ENCODE peak calls at places on chromosomes 1 and 21, in four cellular contexts. One of them, this sample, is unnamed.

GRCh38 chr1:3257788-3258187 is 188.8 kb downstream of the PRDM16 start:
- DNase-seq in Panc1: no peak
- DNase-seq in HCT116: no peak
- DNase-seq in H1: no peak
- DNase-seq in this sample: no peak

GRCh38 chr21:32712043-32712442 is 15.8 kb downstream of the SYNJ1 start:
- DNase-seq in H1: no peak
- DNase-seq in Panc1: no peak
- DNase-seq in HCT116: no peak
- DNase-seq in this sample: no peak

GRCh38 chr1:22889213-22889827 is 83.3 kb downstream of the LACTBL1 start:
- DNase-seq in H1: no peak
- DNase-seq in HCT116: peak; percentile 28
- DNase-seq in Panc1: peak; percentile 53
- DNase-seq in this sample: peak; percentile 75

GRCh38 chr21:42157606-42158310 is 61.2 kb upstream of the ABCG1 start:
- DNase-seq in Panc1: no peak
- DNase-seq in HCT116: no peak
- DNase-seq in H1: no peak
- DNase-seq in this sample: no peak

GRCh38 chr1:240101306-240101705 is 9.6 kb downstream of the FMN2 start:
- DNase-seq in Panc1: no peak
- DNase-seq in H1: no peak
- DNase-seq in HCT116: no peak
- DNase-seq in this sample: no peak

GRCh38 chr1:15797614-15798390 is 9.6 kb downstream of the UQCRHL start:
- DNase-seq in HCT116: no peak
- DNase-seq in H1: no peak
- DNase-seq in Panc1: no peak
- DNase-seq in this sample: no peak

GRCh38 chr21:16079830-16080229 is 350.0 kb downstream of the USP25 start:
- DNase-seq in HCT116: no peak
- DNase-seq in H1: no peak
- DNase-seq in Panc1: no peak
- DNase-seq in this sample: no peak

GRCh38 chr1:64983110-64983509 is 16.8 kb upstream of the JAK1 start:
- DNase-seq in Panc1: no peak
- DNase-seq in HCT116: no peak
- DNase-seq in H1: no peak
- DNase-seq in this sample: peak; percentile 61

GRCh38 chr1:168386492-168386891 is 105.8 kb downstream of the TBX19 start:
- DNase-seq in Panc1: no peak
- DNase-seq in HCT116: no peak
- DNase-seq in H1: no peak
- DNase-seq in this sample: no peak

GRCh38 chr21:29133241-29133640 is 2.8 kb downstream of the MAP3K7CL start:
- DNase-seq in HCT116: no peak
- DNase-seq in Panc1: no peak
- DNase-seq in H1: no peak
- DNase-seq in this sample: no peak

GRCh38 chr1:208988811-208989222 is 594.7 kb upstream of the CAMK1G start:
- DNase-seq in HCT116: no peak
- DNase-seq in H1: no peak
- DNase-seq in Panc1: no peak
- DNase-seq in this sample: peak; percentile 35

GRCh38 chr1:19384113-19384512 is 72.0 kb downstream of the SLC66A1 start:
- DNase-seq in H1: no peak
- DNase-seq in Panc1: no peak
- DNase-seq in HCT116: no peak
- DNase-seq in this sample: peak; percentile 75

GRCh38 chr21:31340499-31340898 is 3.6 kb downstream of the TIAM1 start:
- DNase-seq in H1: no peak
- DNase-seq in Panc1: no peak
- DNase-seq in HCT116: no peak
- DNase-seq in this sample: no peak

GRCh38 chr1:208737922-208738321 is 493.7 kb upstream of the PLXNA2 start:
- DNase-seq in Panc1: no peak
- DNase-seq in H1: no peak
- DNase-seq in HCT116: no peak
- DNase-seq in this sample: no peak

GRCh38 chr1:208234721-208235120 is 9.5 kb downstream of the PLXNA2 start:
- DNase-seq in H1: no peak
- DNase-seq in Panc1: no peak
- DNase-seq in HCT116: no peak
- DNase-seq in this sample: no peak

GRCh38 chr21:15289896-15290841 is 225.4 kb upstream of the NRIP1 start:
- DNase-seq in HCT116: no peak
- DNase-seq in Panc1: no peak
- DNase-seq in H1: peak; percentile 72
- DNase-seq in this sample: peak; percentile 58

GRCh38 chr1:41582004-41582325 is 97.5 kb upstream of the EDN2 start:
- DNase-seq in H1: no peak
- DNase-seq in HCT116: no peak
- DNase-seq in Panc1: no peak
- DNase-seq in this sample: no peak

GRCh38 chr1:200342511-200343400 is 67.1 kb downstream of the ZNF281 start:
- DNase-seq in HCT116: no peak
- DNase-seq in H1: no peak
- DNase-seq in Panc1: no peak
- DNase-seq in this sample: no peak

GRCh38 chr1:159015440-159015909 is 5.8 kb downstream of the IFI16 start:
- DNase-seq in HCT116: no peak
- DNase-seq in H1: no peak
- DNase-seq in Panc1: no peak
- DNase-seq in this sample: no peak

GRCh38 chr1:209688746-209689234 is 13.6 kb downstream of the G0S2 start:
- DNase-seq in HCT116: no peak
- DNase-seq in H1: no peak
- DNase-seq in Panc1: no peak
- DNase-seq in this sample: no peak

GRCh38 chr1:45299981-45300668 is 26.6 kb upstream of the HPDL start:
- DNase-seq in Panc1: peak; percentile 65
- DNase-seq in HCT116: peak; percentile 51
- DNase-seq in H1: peak; percentile 46
- DNase-seq in this sample: peak; percentile 66

GRCh38 chr1:62177621-62178020 is 17.0 kb upstream of the L1TD1 start:
- DNase-seq in H1: no peak
- DNase-seq in HCT116: no peak
- DNase-seq in Panc1: no peak
- DNase-seq in this sample: no peak

GRCh38 chr1:62180649-62181048 is 14.0 kb upstream of the L1TD1 start:
- DNase-seq in H1: no peak
- DNase-seq in HCT116: no peak
- DNase-seq in Panc1: no peak
- DNase-seq in this sample: no peak

GRCh38 chr1:62176597-62177312 is 17.9 kb upstream of the L1TD1 start:
- DNase-seq in H1: no peak
- DNase-seq in HCT116: no peak
- DNase-seq in Panc1: no peak
- DNase-seq in this sample: no peak

GRCh38 chr1:62178372-62178771 is 16.3 kb upstream of the L1TD1 start:
- DNase-seq in HCT116: no peak
- DNase-seq in H1: no peak
- DNase-seq in Panc1: no peak
- DNase-seq in this sample: no peak

DNA sequence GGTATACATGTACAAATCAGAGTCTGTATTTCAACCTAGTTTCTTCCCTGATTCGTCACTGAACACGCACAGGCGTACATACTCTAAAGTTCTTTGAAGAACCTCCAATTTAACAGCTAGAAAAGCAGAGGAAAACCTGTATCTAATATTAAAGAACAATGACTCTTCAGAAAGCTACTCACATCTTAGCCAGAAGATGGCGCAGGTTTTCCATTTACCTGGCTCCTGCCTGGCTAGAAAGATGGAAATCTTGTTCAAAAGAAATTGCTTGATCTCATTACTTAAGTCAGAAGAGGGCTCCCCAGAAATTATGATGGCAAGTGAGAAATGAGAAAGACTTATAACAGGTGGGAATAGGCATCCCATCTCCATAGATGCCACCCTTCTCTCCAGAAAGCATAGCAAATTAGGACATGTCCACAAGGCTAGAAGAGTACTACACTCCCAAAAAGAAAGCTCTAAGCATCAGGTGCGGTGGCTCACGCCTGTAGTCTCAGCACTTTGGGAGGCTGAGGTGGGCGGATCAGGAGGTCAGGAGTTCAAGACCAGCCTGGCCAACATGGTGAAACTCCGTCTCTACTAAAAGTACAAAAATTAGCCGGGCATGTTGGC is 19.0 kb upstream of the L1TD1 start:
- DNase-seq in H1: peak; percentile 71
- DNase-seq in Panc1: peak; percentile 25
- DNase-seq in HCT116: peak; percentile 26
- DNase-seq in this sample: peak; percentile 51
- TF ChIP-seq SIN3A in H1: no peak
- TF ChIP-seq SIN3A in Panc1: no peak
- TF ChIP-seq SIN3A in HCT116: no peak
- TF ChIP-seq SIN3A in this sample: no peak

GRCh38 chr21:34802180-34802899 is 133.5 kb downstream of the CLIC6 start:
- DNase-seq in Panc1: no peak
- DNase-seq in H1: no peak
- DNase-seq in HCT116: no peak
- DNase-seq in this sample: no peak
- TF ChIP-seq SIN3A in Panc1: no peak
- TF ChIP-seq SIN3A in H1: no peak
- TF ChIP-seq SIN3A in HCT116: no peak
- TF ChIP-seq SIN3A in this sample: no peak

GRCh38 chr1:183952101-183952500 is 85.4 kb downstream of the COLGALT2 start:
- DNase-seq in Panc1: no peak
- DNase-seq in HCT116: no peak
- DNase-seq in H1: no peak
- DNase-seq in this sample: no peak
- TF ChIP-seq SIN3A in Panc1: no peak
- TF ChIP-seq SIN3A in HCT116: no peak
- TF ChIP-seq SIN3A in H1: no peak
- TF ChIP-seq SIN3A in this sample: no peak

DNA sequence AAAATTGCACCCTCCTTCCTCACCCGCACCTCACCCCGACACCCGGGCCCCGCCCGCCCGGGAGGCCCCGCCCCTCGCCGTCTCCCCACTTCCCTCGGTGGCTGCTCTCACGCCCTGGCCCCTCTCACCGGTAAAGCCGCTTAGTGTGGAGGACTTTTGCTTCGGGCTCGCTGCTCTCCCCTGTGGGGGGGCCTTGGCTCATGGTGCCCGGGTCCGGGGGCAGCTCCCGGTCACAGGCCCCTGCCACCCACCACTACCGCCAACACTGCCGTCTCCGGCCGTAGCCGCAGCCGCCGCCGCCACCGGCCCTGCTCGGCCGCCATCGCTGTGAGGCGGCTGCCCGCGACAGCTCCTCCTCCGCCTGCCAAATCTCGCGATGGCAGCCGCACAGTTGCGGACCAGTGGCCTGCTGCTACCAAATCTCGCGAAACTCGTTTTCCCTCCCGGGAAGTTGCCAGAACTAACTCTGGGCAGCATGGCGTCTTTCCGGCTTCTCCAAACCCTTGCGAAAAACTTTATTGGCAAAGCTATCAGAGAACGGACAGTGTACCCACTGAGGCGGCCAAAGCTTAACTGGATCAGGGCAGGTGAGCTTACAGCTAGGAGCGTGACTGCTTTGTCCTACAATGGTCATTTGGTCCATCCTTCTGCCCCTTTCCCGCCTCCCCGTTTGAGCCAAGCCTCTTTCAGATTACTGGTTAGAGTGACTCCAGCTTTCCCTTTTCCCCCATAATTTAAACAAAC is at the start of gene SMG5:
- DNase-seq in HCT116: peak; percentile 98
- DNase-seq in H1: peak; percentile 94
- DNase-seq in Panc1: peak; percentile 90
- DNase-seq in this sample: peak; percentile 96
- TF ChIP-seq SIN3A in HCT116: peak; percentile 87
- TF ChIP-seq SIN3A in H1: peak; percentile 97
- TF ChIP-seq SIN3A in Panc1: peak; percentile 93
- TF ChIP-seq SIN3A in this sample: peak; percentile 99

DNA sequence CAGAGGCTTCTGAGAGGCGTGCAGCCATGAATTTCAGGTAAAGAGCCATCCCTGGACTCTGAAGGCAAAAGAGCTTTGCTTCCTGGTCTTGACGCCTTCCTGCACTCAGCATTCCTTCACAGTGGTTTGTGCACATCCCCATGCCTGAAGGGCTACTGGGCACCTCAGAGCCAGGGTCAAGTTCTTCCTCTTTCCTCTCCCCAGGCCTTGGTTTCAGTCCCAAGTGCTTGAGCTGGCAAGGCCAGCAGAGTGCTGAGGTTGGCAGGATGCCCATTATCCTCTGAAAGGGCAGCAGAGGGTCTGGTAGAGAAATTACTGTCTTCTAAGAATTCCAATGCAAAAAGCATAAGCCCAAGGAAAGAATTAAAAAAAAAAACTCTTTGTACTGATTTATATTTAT is 1064.9 kb downstream of the TTLL7 start:
- DNase-seq in Panc1: no peak
- DNase-seq in H1: no peak
- DNase-seq in HCT116: no peak
- DNase-seq in this sample: peak; percentile 7
- TF ChIP-seq SIN3A in Panc1: no peak
- TF ChIP-seq SIN3A in H1: no peak
- TF ChIP-seq SIN3A in HCT116: no peak
- TF ChIP-seq SIN3A in this sample: no peak

GRCh38 chr1:12539705-12540579 is 78.1 kb downstream of the DHRS3 start:
- DNase-seq in H1: peak; percentile 74
- DNase-seq in Panc1: no peak
- DNase-seq in HCT116: peak; percentile 83
- DNase-seq in this sample: no peak
- TF ChIP-seq SIN3A in H1: no peak
- TF ChIP-seq SIN3A in Panc1: no peak
- TF ChIP-seq SIN3A in HCT116: no peak
- TF ChIP-seq SIN3A in this sample: no peak

GRCh38 chr1:192951961-192952460 is 107.1 kb downstream of the UCHL5 start:
- DNase-seq in H1: no peak
- DNase-seq in Panc1: peak; percentile 35
- DNase-seq in HCT116: no peak
- DNase-seq in this sample: no peak
- TF ChIP-seq SIN3A in H1: no peak
- TF ChIP-seq SIN3A in Panc1: no peak
- TF ChIP-seq SIN3A in HCT116: no peak
- TF ChIP-seq SIN3A in this sample: no peak

GRCh38 chr1:196723325-196724185 is 51.1 kb upstream of the CFHR3 start:
- DNase-seq in H1: peak; percentile 81
- DNase-seq in HCT116: peak; percentile 64
- DNase-seq in Panc1: peak; percentile 36
- DNase-seq in this sample: peak; percentile 12
- TF ChIP-seq SIN3A in H1: no peak
- TF ChIP-seq SIN3A in HCT116: no peak
- TF ChIP-seq SIN3A in Panc1: no peak
- TF ChIP-seq SIN3A in this sample: no peak

GRCh38 chr1:60283690-60284089 is 210.1 kb upstream of the C1orf87 start:
- DNase-seq in HCT116: no peak
- DNase-seq in Panc1: no peak
- DNase-seq in H1: no peak
- DNase-seq in this sample: no peak
- TF ChIP-seq SIN3A in HCT116: no peak
- TF ChIP-seq SIN3A in Panc1: no peak
- TF ChIP-seq SIN3A in H1: no peak
- TF ChIP-seq SIN3A in this sample: no peak

This sample was measured in SK-N-SH.